ENCODE peak calls at places on chromosome 22, in four cellular contexts. G is heart right ventricle; W is uterus; H is CD8-positive, alpha-beta T cell. E is an unnamed sample.
A peak's percentile ranks its signal among the peaks of the same experiment; 100 is the strongest.

GRCh38 chr22:18068991-18069390 is 8.8 kb upstream of the PEX26 start:
- DNase-seq in G (no peak), W (no peak), H (no peak), E (no peak)

GRCh38 chr22:45210577-45211431 is 29.9 kb downstream of the KIAA0930 start:
- DNase-seq in W (no peak), G (no peak), H (no peak), E (no peak)

GRCh38 chr22:45438364-45438763 is 24.9 kb downstream of the RIBC2 start:
- DNase-seq in W (no peak), G (no peak), H (no peak), E (no peak)

GRCh38 chr22:35363571-35364086 is 17.3 kb upstream of the HMOX1 start:
- DNase-seq in G (no peak), W (no peak), H (no peak), E (no peak)

GRCh38 chr22:30263883-30264282 is 2.8 kb downstream of the OSM start:
- DNase-seq in G (no peak), W (no peak), H (no peak), E (no peak)

GRCh38 chr22:36405671-36406070 is 17.9 kb upstream of the MYH9 start:
- DNase-seq in W (no peak), G (no peak), H (peak; percentile 69), E (no peak)

GRCh38 chr22:31218565-31219262 is 6.6 kb downstream of the LIMK2 start:
- DNase-seq in W (no peak), H (no peak), G (no peak), E (no peak)

GRCh38 chr22:32634424-32634981 is 159.9 kb downstream of the FBXO7 start:
- DNase-seq in W (no peak), G (no peak), H (no peak), E (no peak)

GRCh38 chr22:24583221-24583971 is 9.5 kb downstream of the LRRC75B start:
- DNase-seq in W (no peak), G (no peak), H (no peak), E (peak; percentile 84)

GRCh38 chr22:40782521-40782920 is 36.6 kb downstream of the SLC25A17 start:
- DNase-seq in W (no peak), G (no peak), H (no peak), E (no peak)

GRCh38 chr22:45263790-45264269 is 20.9 kb upstream of the UPK3A start:
- DNase-seq in G (peak; percentile 75), W (peak; percentile 72), H (no peak), E (peak; percentile 94)

GRCh38 chr22:36221799-36222751 is 17.3 kb downstream of the APOL2 start:
- DNase-seq in G (peak; percentile 51), W (no peak), H (peak; percentile 51), E (peak; percentile 57)

GRCh38 chr22:24068717-24069116 is 57.6 kb downstream of the CABIN1 start:
- DNase-seq in W (no peak), H (no peak), G (no peak), E (no peak)

GRCh38 chr22:31540966-31541365 is 44.6 kb downstream of the SFI1 start:
- DNase-seq in H (no peak), G (no peak), W (no peak), E (no peak)

GRCh38 chr22:29225422-29226090 is 19.9 kb downstream of the EMID1 start:
- DNase-seq in W (peak; percentile 49), H (no peak), G (peak; percentile 50), E (peak; percentile 32)

GRCh38 chr22:25840883-25841282 is 98.9 kb downstream of the MYO18B start:
- DNase-seq in H (no peak), G (no peak), W (no peak), E (no peak)

GRCh38 chr22:38824587-38824986 is 19.2 kb downstream of the NPTXR start:
- DNase-seq in H (peak; percentile 50), W (no peak), G (peak; percentile 72), E (no peak)

GRCh38 chr22:23850136-23850611 is 7.5 kb upstream of the SLC2A11 start:
- DNase-seq in W (no peak), H (no peak), G (no peak), E (no peak)

GRCh38 chr22:41940853-41941765 is 5.8 kb downstream of the CENPM start:
- DNase-seq in H (peak; percentile 86), W (peak; percentile 85), G (peak; percentile 84), E (peak; percentile 78)

GRCh38 chr22:44992166-44992565 is 17.6 kb downstream of the PHF21B start:
- DNase-seq in G (no peak), W (no peak), H (no peak), E (no peak)

DNA sequence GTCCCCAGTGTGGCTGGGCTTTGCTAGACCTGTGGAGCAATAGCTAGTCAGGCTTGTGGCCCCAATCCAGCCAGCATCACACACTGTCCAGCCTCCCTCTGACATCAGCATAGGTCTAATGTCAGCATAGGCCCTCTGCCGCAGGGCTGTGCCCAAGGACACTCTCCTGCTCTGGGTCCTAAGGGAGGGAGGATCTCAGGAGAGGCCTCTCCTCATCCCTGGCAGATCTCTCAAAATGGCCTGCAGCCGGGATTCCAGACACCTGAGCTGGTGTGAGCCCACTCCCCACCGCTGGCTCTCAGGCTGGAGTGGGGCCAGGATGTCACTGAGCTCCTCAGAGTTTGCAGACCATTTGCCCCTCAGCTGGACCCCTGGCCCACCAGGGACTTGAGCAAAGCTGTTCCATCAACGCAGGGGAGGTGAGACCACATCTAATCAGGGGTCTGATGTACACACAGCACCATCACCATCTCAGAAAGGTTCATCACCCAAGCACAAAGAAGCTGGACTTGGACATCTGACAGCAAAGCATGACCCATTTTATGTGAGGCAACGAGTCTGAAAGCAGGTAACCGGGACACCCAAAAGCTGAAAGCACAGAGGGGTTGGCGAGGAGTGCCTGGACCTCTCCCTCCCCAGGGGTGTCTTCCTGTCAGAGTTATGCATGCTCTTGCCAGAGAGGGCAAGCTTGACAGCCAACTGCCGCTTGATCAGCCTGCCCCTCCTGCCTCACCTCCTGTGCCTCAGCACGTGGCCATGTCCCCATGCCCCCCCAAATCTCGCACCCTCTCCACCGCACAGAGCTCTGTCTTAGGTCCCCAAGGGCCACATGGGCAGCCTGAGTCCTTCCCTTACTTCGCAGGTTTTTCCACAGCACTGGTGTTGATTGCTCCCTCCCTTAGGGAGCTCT is 69.7 kb upstream of the SEPTIN5 start:
- DNase-seq in G (no peak), W (peak; percentile 30), H (no peak), E (peak; percentile 19)
- H3K4me1 ChIP-seq in G (no peaks in the 10 kb centered on the region), W (no peaks in the 10 kb centered on the region), H (no peaks in the 10 kb centered on the region), E (peaks cover 3% of the 10 kb centered on the region)

GRCh38 chr22:37559901-37560681 is at the start of gene CDC42EP1:
- DNase-seq in G (no peak), H (peak; percentile 17), W (no peak), E (peak; percentile 79)
- H3K4me1 ChIP-seq in G (peaks cover 79% of the 10 kb centered on the region), H (peaks cover 19% of the 10 kb centered on the region), W (peaks cover 23% of the 10 kb centered on the region), E (peaks cover 10% of the 10 kb centered on the region)

DNA sequence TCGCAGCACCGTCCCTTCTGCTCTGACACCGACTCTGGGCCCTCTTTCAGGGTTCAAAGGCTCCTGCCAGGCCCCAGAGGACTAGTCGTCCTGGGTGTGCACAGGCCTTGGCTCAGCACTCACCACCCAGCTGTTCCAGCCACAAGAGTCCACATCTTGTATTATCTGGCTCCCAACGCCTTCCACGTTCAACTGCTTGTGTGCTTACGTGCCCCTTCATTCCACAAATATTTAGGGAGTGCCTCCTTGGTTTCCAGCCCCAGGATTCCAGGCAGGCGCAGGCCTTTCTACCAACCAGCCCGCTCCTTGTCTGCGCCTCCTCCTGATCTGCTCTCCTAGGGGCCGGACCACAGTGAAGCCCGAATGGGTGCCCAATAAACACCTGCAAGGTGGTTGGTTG is 70.9 kb downstream of the SCUBE1 start:
- DNase-seq in G (no peak), W (no peak), H (no peak), E (no peak)
- H3K4me1 ChIP-seq in G (no peaks in the 10 kb centered on the region), W (no peaks in the 10 kb centered on the region), H (no peaks in the 10 kb centered on the region), E (no peaks in the 10 kb centered on the region)

GRCh38 chr22:46774456-46775363 is 12.3 kb downstream of the TBC1D22A start:
- DNase-seq in H (no peak), G (no peak), W (no peak), E (no peak)
- H3K4me1 ChIP-seq in H (peaks cover 68% of the 10 kb centered on the region), G (peaks cover 76% of the 10 kb centered on the region), W (no peaks in the 10 kb centered on the region), E (peaks cover 4% of the 10 kb centered on the region)

GRCh38 chr22:50118129-50118528 is 28.3 kb downstream of the MOV10L1 start:
- DNase-seq in H (no peak), G (no peak), W (no peak), E (no peak)

GRCh38 chr22:50118557-50119168 is 28.9 kb downstream of the MOV10L1 start:
- DNase-seq in H (no peak), W (peak; percentile 77), G (no peak), E (no peak)

GRCh38 chr22:50117168-50117762 is 27.5 kb downstream of the MOV10L1 start:
- DNase-seq in H (no peak), G (no peak), W (no peak), E (no peak)

GRCh38 chr22:50114221-50114981 is 24.6 kb downstream of the MOV10L1 start:
- DNase-seq in W (no peak), G (no peak), H (no peak), E (peak; percentile 56)

DNA sequence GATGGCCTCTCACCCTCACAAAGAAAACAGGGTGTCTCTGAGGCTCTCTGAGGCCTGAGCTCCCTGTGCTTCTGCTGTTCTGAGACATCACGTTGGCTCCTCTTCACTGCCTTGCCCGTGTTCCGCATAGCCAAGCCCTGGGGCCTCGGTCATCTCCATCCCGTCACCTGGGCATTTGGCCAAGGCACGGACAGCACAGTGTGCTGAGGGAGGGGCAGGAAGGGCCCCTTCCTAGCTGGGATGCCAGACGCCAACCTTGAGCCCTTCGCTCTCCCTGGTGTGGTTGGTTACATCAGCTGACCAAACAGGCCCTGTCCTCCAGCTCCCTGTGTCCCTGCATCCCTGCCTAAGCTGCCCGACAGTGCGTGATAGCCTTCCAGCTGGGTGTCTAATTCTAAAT is 25.9 kb downstream of the MOV10L1 start:
- DNase-seq in H (no peak), W (no peak), G (no peak), E (peak; percentile 83)
- H3K4me1 ChIP-seq in H (peaks cover 15% of the 10 kb centered on the region), W (no peaks in the 10 kb centered on the region), G (peaks cover 30% of the 10 kb centered on the region), E (peaks cover 14% of the 10 kb centered on the region)